ENCODE peak calls at places on chromosomes 2 and 18, in four cellular contexts. One of them, this sample, is unnamed.

GRCh38 chr2:41926614-41927580 is 120.9 kb upstream of the PKDCC start:
- DNase-seq in C1 segment of cervical spinal cord: no peak
- DNase-seq in transverse colon: peak; percentile 37
- DNase-seq in activated T-helper 1 cell treated with anti-CD3 and anti-CD28 coated beads, Interleukin-12 subunit alpha, Interleukin-12 subunit beta, Interleukin-2, Interleukin-4 antibody, amounts not matched to agents 30 ng/mL and 10 ng/mL and 1 ng/mL, durations not matched to agents 14 hours and 24 hours and 36 hours: no peak
- DNase-seq in this sample: no peak

GRCh38 chr18:56298935-56299334 is 339.5 kb downstream of the TXNL1 start:
- DNase-seq in C1 segment of cervical spinal cord: no peak
- DNase-seq in transverse colon: no peak
- DNase-seq in activated T-helper 1 cell treated with anti-CD3 and anti-CD28 coated beads, Interleukin-12 subunit alpha, Interleukin-12 subunit beta, Interleukin-2, Interleukin-4 antibody, amounts not matched to agents 30 ng/mL and 10 ng/mL and 1 ng/mL, durations not matched to agents 14 hours and 24 hours and 36 hours: no peak
- DNase-seq in this sample: no peak

GRCh38 chr2:238061310-238062202 is 755 bp downstream of the SCLY start:
- DNase-seq in C1 segment of cervical spinal cord: no peak
- DNase-seq in transverse colon: peak; percentile 35
- DNase-seq in activated T-helper 1 cell treated with anti-CD3 and anti-CD28 coated beads, Interleukin-12 subunit alpha, Interleukin-12 subunit beta, Interleukin-2, Interleukin-4 antibody, amounts not matched to agents 30 ng/mL and 10 ng/mL and 1 ng/mL, durations not matched to agents 14 hours and 24 hours and 36 hours: no peak
- DNase-seq in this sample: no peak

GRCh38 chr18:58848685-58849084 is 16.0 kb upstream of the ZNF532 start:
- DNase-seq in C1 segment of cervical spinal cord: no peak
- DNase-seq in transverse colon: no peak
- DNase-seq in activated T-helper 1 cell treated with anti-CD3 and anti-CD28 coated beads, Interleukin-12 subunit alpha, Interleukin-12 subunit beta, Interleukin-2, Interleukin-4 antibody, amounts not matched to agents 30 ng/mL and 10 ng/mL and 1 ng/mL, durations not matched to agents 14 hours and 24 hours and 36 hours: no peak
- DNase-seq in this sample: no peak

GRCh38 chr2:41031282-41031681 is 579.4 kb upstream of the SLC8A1 start:
- DNase-seq in C1 segment of cervical spinal cord: no peak
- DNase-seq in transverse colon: no peak
- DNase-seq in activated T-helper 1 cell treated with anti-CD3 and anti-CD28 coated beads, Interleukin-12 subunit alpha, Interleukin-12 subunit beta, Interleukin-2, Interleukin-4 antibody, amounts not matched to agents 30 ng/mL and 10 ng/mL and 1 ng/mL, durations not matched to agents 14 hours and 24 hours and 36 hours: no peak
- DNase-seq in this sample: no peak

GRCh38 chr18:49817947-49818346 is 4.6 kb upstream of the ACAA2 start:
- DNase-seq in C1 segment of cervical spinal cord: no peak
- DNase-seq in transverse colon: peak; percentile 79
- DNase-seq in activated T-helper 1 cell treated with anti-CD3 and anti-CD28 coated beads, Interleukin-12 subunit alpha, Interleukin-12 subunit beta, Interleukin-2, Interleukin-4 antibody, amounts not matched to agents 30 ng/mL and 10 ng/mL and 1 ng/mL, durations not matched to agents 14 hours and 24 hours and 36 hours: no peak
- DNase-seq in this sample: no peak

GRCh38 chr2:231353469-231353868 is 42.0 kb upstream of the B3GNT7 start:
- DNase-seq in C1 segment of cervical spinal cord: no peak
- DNase-seq in transverse colon: peak; percentile 1
- DNase-seq in activated T-helper 1 cell treated with anti-CD3 and anti-CD28 coated beads, Interleukin-12 subunit alpha, Interleukin-12 subunit beta, Interleukin-2, Interleukin-4 antibody, amounts not matched to agents 30 ng/mL and 10 ng/mL and 1 ng/mL, durations not matched to agents 14 hours and 24 hours and 36 hours: no peak
- DNase-seq in this sample: no peak

GRCh38 chr2:17547237-17547636 is 6.7 kb downstream of the VSNL1 start:
- DNase-seq in C1 segment of cervical spinal cord: no peak
- DNase-seq in transverse colon: no peak
- DNase-seq in activated T-helper 1 cell treated with anti-CD3 and anti-CD28 coated beads, Interleukin-12 subunit alpha, Interleukin-12 subunit beta, Interleukin-2, Interleukin-4 antibody, amounts not matched to agents 30 ng/mL and 10 ng/mL and 1 ng/mL, durations not matched to agents 14 hours and 24 hours and 36 hours: no peak
- DNase-seq in this sample: no peak

GRCh38 chr2:209425082-209426071 is 1.5 kb downstream of the MAP2 start:
- DNase-seq in C1 segment of cervical spinal cord: no peak
- DNase-seq in transverse colon: no peak
- DNase-seq in activated T-helper 1 cell treated with anti-CD3 and anti-CD28 coated beads, Interleukin-12 subunit alpha, Interleukin-12 subunit beta, Interleukin-2, Interleukin-4 antibody, amounts not matched to agents 30 ng/mL and 10 ng/mL and 1 ng/mL, durations not matched to agents 14 hours and 24 hours and 36 hours: no peak
- DNase-seq in this sample: no peak